ENCODE peak calls at places on chromosome 2, in four cellular contexts. E is AG04450; M is cardiac fibroblast; C is CD8-positive, alpha-beta T cell. X is an unnamed sample.

GRCh38 chr2:103739216-103739615 is 977.4 kb downstream of the TMEM182 start:
- DNase-seq in M (no peak), E (no peak), C (no peak), X (no peak)

GRCh38 chr2:185202416-185202815 is 536.2 kb upstream of the FSIP2 start:
- DNase-seq in M (no peak), E (no peak), C (no peak), X (no peak)

GRCh38 chr2:219325136-219325535 is 7.4 kb downstream of the RESP18 start:
- DNase-seq in C (no peak), E (no peak), M (no peak), X (no peak)

GRCh38 chr2:86221066-86221684 is 21.9 kb downstream of the MRPL35 start:
- DNase-seq in C (no peak), M (peak; percentile 82), E (no peak), X (peak; percentile 28)

GRCh38 chr2:69538872-69539548 is 101.8 kb upstream of the NFU1 start:
- DNase-seq in E (no peak), M (peak; percentile 44), C (no peak), X (no peak)

GRCh38 chr2:120904379-120904778 is 168.7 kb downstream of the GLI2 start:
- DNase-seq in M (no peak), C (no peak), E (no peak), X (no peak)

GRCh38 chr2:114068438-114068837 is 178.5 kb downstream of the ACTR3 start:
- DNase-seq in C (no peak), M (no peak), E (no peak), X (no peak)

GRCh38 chr2:37366773-37367172 is 22.3 kb downstream of the QPCT start:
- DNase-seq in E (no peak), C (no peak), M (no peak), X (no peak)

GRCh38 chr2:42809876-42810125 is 17.4 kb upstream of the HAAO start:
- DNase-seq in C (no peak), M (no peak), E (peak; percentile 33), X (peak; percentile 76)

GRCh38 chr2:20093263-20094141 is 42.1 kb upstream of the LAPTM4A start:
- DNase-seq in C (no peak), M (peak; percentile 89), E (peak; percentile 37), X (peak; percentile 43)

GRCh38 chr2:62071126-62071598 is 124.8 kb upstream of the B3GNT2 start:
- DNase-seq in M (peak; percentile 14), C (no peak), E (no peak), X (no peak)

GRCh38 chr2:201151127-201152074 is 31.5 kb upstream of the CASP10 start:
- DNase-seq in E (peak; percentile 39), C (no peak), M (peak; percentile 94), X (no peak)

GRCh38 chr2:33477473-33478468 is 1.3 kb downstream of the RASGRP3 start:
- DNase-seq in M (no peak), E (no peak), C (no peak), X (no peak)

GRCh38 chr2:72694715-72695496 is 130.9 kb downstream of the EXOC6B start:
- DNase-seq in C (no peak), M (no peak), E (peak; percentile 47), X (no peak)

GRCh38 chr2:238974061-238974460 is 126.2 kb downstream of the TWIST2 start:
- DNase-seq in M (peak; percentile 58), E (no peak), C (no peak), X (no peak)

GRCh38 chr2:28356095-28356911 is 36.4 kb upstream of the FOSL2 start:
- DNase-seq in E (peak; percentile 55), C (no peak), M (peak; percentile 88), X (no peak)

GRCh38 chr2:27408601-27409320 is 630 bp downstream of the PPM1G start:
- DNase-seq in M (peak; percentile 16), C (no peak), E (no peak), X (no peak)

GRCh38 chr2:106562826-106563594 is 75.8 kb downstream of the CD8B2 start:
- DNase-seq in M (no peak), E (no peak), C (no peak), X (no peak)

GRCh38 chr2:46800218-46800617 is 115.4 kb downstream of the MCFD2 start:
- DNase-seq in C (no peak), M (no peak), E (no peak), X (no peak)

GRCh38 chr2:204900910-204901309 is 355.6 kb downstream of the PARD3B start:
- DNase-seq in C (no peak), E (no peak), M (peak; percentile 15), X (no peak)

GRCh38 chr2:181140414-181140813 is 160.0 kb downstream of the UBE2E3 start:
- DNase-seq in E (no peak), M (peak; percentile 57), C (no peak), X (no peak)

GRCh38 chr2:235325126-235325525 is 168.7 kb upstream of the AGAP1 start:
- DNase-seq in M (no peak), E (no peak), C (no peak), X (no peak)

GRCh38 chr2:8853406-8853805 is 16.0 kb upstream of the KIDINS220 start:
- DNase-seq in M (no peak), E (no peak), C (no peak), X (no peak)

GRCh38 chr2:240795916-240796510 is 24.0 kb downstream of the KIF1A start:
- DNase-seq in M (no peak), C (no peak), E (no peak), X (no peak)

GRCh38 chr2:28164280-28164801 is 228.3 kb upstream of the FOSL2 start:
- DNase-seq in M (peak; percentile 34), C (no peak), E (peak; percentile 41), X (no peak)

GRCh38 chr2:160397530-160397865 is 96.1 kb downstream of the RBMS1 start:
- DNase-seq in E (no peak), M (peak; percentile 77), C (no peak), X (no peak)

GRCh38 chr2:168612719-168613118 is 156.6 kb downstream of the CERS6 start:
- DNase-seq in E (no peak), C (no peak), M (no peak), X (no peak)

GRCh38 chr2:99729104-99729503 is 239.3 kb upstream of the REV1 start:
- DNase-seq in E (no peak), M (peak; percentile 14), C (no peak), X (no peak)

GRCh38 chr2:54402350-54402749 is 53.8 kb upstream of the SPTBN1 start:
- DNase-seq in C (no peak), E (peak; percentile 26), M (peak; percentile 88), X (no peak)

GRCh38 chr2:216849987-216850386 is 9.9 kb downstream of the TNP1 start:
- DNase-seq in E (no peak), M (no peak), C (no peak), X (no peak)

DNA sequence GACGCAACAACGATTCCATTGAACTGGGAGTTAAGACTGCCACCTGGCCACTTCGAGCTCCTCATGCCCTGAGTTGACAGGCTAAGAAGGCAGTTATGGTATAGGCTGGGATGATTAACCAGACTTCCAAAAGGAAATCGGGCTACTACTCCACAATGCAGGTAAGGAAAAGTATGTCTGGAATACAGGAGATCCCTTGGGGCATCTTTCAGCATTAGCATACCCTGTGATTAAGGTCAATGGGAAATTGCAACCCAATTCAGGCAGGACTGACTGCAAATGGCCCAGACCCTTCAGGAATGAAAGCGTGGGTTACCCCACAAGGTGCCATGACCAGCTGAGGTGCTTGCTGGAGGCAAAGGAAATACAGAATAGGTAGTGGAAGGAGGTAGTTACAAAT is 19.1 kb downstream of the CHRNA1 start:
- DNase-seq in M (no peak), C (no peak), E (no peak), X (no peak)
- TF ChIP-seq CTCF in M (no peak), C (no peak), E (no peak), X (no peak)

DNA sequence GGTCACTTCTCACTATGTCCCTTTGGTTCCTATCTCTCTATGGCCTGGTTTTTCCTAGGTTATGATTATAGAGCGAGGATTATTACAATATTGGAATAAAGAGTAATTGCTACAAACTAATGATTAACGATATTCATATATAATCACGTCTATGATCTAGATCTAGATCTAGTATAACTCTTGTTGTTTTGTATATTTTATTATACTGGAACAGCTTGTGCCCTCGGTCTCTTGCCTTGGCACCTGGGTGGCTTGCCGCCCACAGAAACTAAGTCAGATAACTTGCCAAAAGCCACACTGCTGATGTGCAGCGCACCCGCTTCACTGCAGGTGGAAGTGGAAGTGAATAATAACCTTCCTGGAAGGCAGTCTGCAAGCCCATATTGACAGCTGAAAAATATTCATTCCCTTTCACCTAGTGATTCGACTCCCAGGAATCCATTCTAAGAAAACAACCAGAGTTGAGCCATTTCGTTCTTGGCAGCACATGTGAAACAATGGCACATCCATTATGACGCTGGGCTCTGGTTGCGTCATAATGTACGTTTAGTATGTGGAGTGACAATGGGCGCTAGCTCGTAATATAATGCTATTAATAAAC is 725 bp upstream of the ANKRD53 start:
- DNase-seq in E (peak; percentile 55), C (peak; percentile 49), M (peak; percentile 97), X (no peak)
- TF ChIP-seq CTCF in E (no peak), C (peak; percentile 4), M (no peak), X (peak; percentile 13)

GRCh38 chr2:13351068-13351467 is 634.3 kb downstream of the TRIB2 start:
- DNase-seq in E (no peak), C (no peak), M (no peak), X (no peak)
- TF ChIP-seq CTCF in E (no peak), C (no peak), M (no peak), X (no peak)

GRCh38 chr2:24421668-24422067 is 61.3 kb upstream of the ITSN2 start:
- DNase-seq in E (no peak), C (peak; percentile 63), M (peak; percentile 66), X (peak; percentile 34)
- TF ChIP-seq CTCF in E (peak; percentile 49), C (no peak), M (peak; percentile 56), X (peak; percentile 57)

DNA sequence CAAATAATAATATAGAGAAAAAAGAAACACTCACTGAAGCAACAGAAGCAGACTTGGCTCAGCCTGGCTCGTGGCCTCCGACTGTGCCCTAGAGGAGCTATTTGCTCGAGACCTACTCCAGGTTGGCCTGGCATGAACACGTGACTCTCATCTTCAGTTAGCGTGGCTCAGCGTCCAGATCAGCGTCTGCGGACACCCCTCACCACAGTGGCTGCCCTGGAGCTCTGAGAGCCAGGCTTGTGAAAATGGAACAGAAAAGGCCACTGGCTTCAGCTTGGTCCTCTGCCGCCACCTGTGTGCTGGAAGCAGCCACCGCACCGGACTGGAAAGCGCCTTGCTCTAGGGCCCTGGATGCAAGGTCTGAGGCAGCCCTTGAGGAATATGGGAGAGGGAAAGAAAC is 1184.0 kb upstream of the GYPC start:
- DNase-seq in E (peak; percentile 10), C (no peak), M (peak; percentile 0), X (peak; percentile 54)
- TF ChIP-seq CTCF in E (peak; percentile 86), C (no peak), M (peak; percentile 34), X (peak; percentile 74)

GRCh38 chr2:215835641-215836040 is 177.7 kb downstream of the MREG start:
- DNase-seq in C (no peak), E (no peak), M (no peak), X (no peak)
- TF ChIP-seq CTCF in C (no peak), E (no peak), M (no peak), X (no peak)

GRCh38 chr2:82790277-82791021 is 1668.6 kb downstream of the SUCLG1 start:
- DNase-seq in E (peak; percentile 8), C (no peak), M (peak; percentile 64), X (no peak)
- TF ChIP-seq CTCF in E (no peak), C (no peak), M (no peak), X (no peak)

GRCh38 chr2:148640767-148641166 is 3.8 kb upstream of the EPC2 start:
- DNase-seq in E (no peak), M (peak; percentile 45), C (no peak), X (no peak)
- TF ChIP-seq CTCF in E (peak; percentile 36), M (peak; percentile 15), C (no peak), X (no peak)

X was measured in progenitor cell of endocrine pancreas.